ENCODE peak calls at places on chromosome 12, in six cellular contexts. R, B, K, U, C and L are unnamed samples.

GRCh38 chr12:25839470-25839869 is 119.0 kb upstream of the RASSF8 start:
- DNase-seq in R (peak), B (peak), K (peak), U (peak), C (no peak), L (peak)

GRCh38 chr12:108622425-108622824 is 11.3 kb downstream of the SELPLG start:
- DNase-seq in R (no peak), B (peak), K (no peak), U (no peak), C (peak), L (no peak)

GRCh38 chr12:62841841-62842240 is 93.1 kb downstream of the PPM1H start:
- DNase-seq in R (no peak), B (peak), K (no peak), U (no peak), C (no peak), L (no peak)

GRCh38 chr12:44317651-44318126 is 481.8 kb downstream of the TMEM117 start:
- DNase-seq in R (peak), B (peak), K (no peak), U (peak), C (peak), L (peak)

GRCh38 chr12:82522285-82522684 is 164.0 kb downstream of the METTL25 start:
- DNase-seq in R (no peak), B (no peak), K (no peak), U (no peak), C (no peak), L (no peak)

GRCh38 chr12:132480620-132481132 is 9.3 kb upstream of the FBRSL1 start:
- DNase-seq in R (no peak), B (no peak), K (no peak), U (no peak), C (no peak), L (no peak)

GRCh38 chr12:97267166-97267565 is 195.4 kb upstream of the RMST start:
- DNase-seq in R (no peak), B (no peak), K (no peak), U (no peak), C (no peak), L (no peak)

GRCh38 chr12:112590281-112590680 is 171.5 kb downstream of the PTPN11 start:
- DNase-seq in R (no peak), B (no peak), K (no peak), U (no peak), C (no peak), L (no peak)

GRCh38 chr12:52079576-52080402 is at the start of gene SMIM41:
- DNase-seq in R (no peak), B (no peak), K (no peak), U (no peak), C (no peak), L (no peak)

GRCh38 chr12:6790496-6791150 is 1.3 kb downstream of the CD4 start:
- DNase-seq in R (no peak), B (no peak), K (no peak), U (no peak), C (no peak), L (no peak)

GRCh38 chr12:79692860-79693605 is 2.3 kb upstream of the PAWR start:
- DNase-seq in R (peak), B (no peak), K (peak), U (peak), C (no peak), L (peak)

GRCh38 chr12:21813751-21814150 is 39.2 kb upstream of the KCNJ8 start:
- DNase-seq in R (no peak), B (no peak), K (no peak), U (no peak), C (no peak), L (no peak)

GRCh38 chr12:42299392-42300308 is 26.2 kb downstream of the ZCRB1 start:
- DNase-seq in R (peak), B (peak), K (peak), U (peak), C (no peak), L (peak)

GRCh38 chr12:77152623-77153193 is 87.3 kb upstream of the E2F7 start:
- DNase-seq in R (peak), B (peak), K (peak), U (peak), C (peak), L (peak)

GRCh38 chr12:31928246-31929139 is 30.7 kb upstream of the RESF1 start:
- DNase-seq in R (no peak), B (peak), K (no peak), U (no peak), C (no peak), L (no peak)

GRCh38 chr12:92075425-92075891 is 70.2 kb downstream of the BTG1 start:
- DNase-seq in R (peak), B (no peak), K (no peak), U (peak), C (no peak), L (peak)

GRCh38 chr12:65823481-65824313 is 586 bp upstream of the HMGA2 start:
- DNase-seq in R (peak), B (peak), K (peak), U (peak), C (peak), L (peak)

GRCh38 chr12:7017870-7018349 is 366 bp downstream of the LPCAT3 start:
- DNase-seq in R (peak), B (no peak), K (no peak), U (no peak), C (no peak), L (no peak)

GRCh38 chr12:38502016-38502415 is 185.4 kb downstream of the ALG10B start:
- DNase-seq in R (no peak), B (no peak), K (peak), U (no peak), C (no peak), L (no peak)

GRCh38 chr12:130813949-130814348 is 25.1 kb downstream of the STX2 start:
- DNase-seq in R (no peak), B (no peak), K (no peak), U (no peak), C (no peak), L (no peak)

GRCh38 chr12:121858662-121859572 is at the start of gene HPD:
- DNase-seq in R (peak), B (no peak), K (peak), U (peak), C (peak), L (peak)

GRCh38 chr12:69534389-69534822 is 50.9 kb upstream of the CCT2 start:
- DNase-seq in R (peak), B (peak), K (peak), U (peak), C (peak), L (peak)

GRCh38 chr12:127809236-127809635 is 457.7 kb upstream of the TMEM132C start:
- DNase-seq in R (no peak), B (no peak), K (no peak), U (peak), C (no peak), L (peak)

GRCh38 chr12:130043685-130044421 is 118.4 kb upstream of the FZD10 start:
- DNase-seq in R (no peak), B (no peak), K (no peak), U (no peak), C (peak), L (no peak)

GRCh38 chr12:2413999-2414792 is 361.4 kb downstream of the CACNA1C start:
- DNase-seq in R (no peak), B (no peak), K (no peak), U (no peak), C (no peak), L (no peak)

GRCh38 chr12:127257366-127257935 is 1009.5 kb upstream of the TMEM132C start:
- DNase-seq in R (peak), B (no peak), K (peak), U (peak), C (no peak), L (peak)

GRCh38 chr12:108630481-108631207 is 3.0 kb downstream of the SELPLG start:
- DNase-seq in R (peak), B (no peak), K (peak), U (peak), C (no peak), L (peak)

GRCh38 chr12:63915105-63915830 is 70.8 kb downstream of the SRGAP1 start:
- DNase-seq in R (peak), B (peak), K (peak), U (peak), C (no peak), L (peak)

GRCh38 chr12:6831021-6831420 is 2.8 kb downstream of the P3H3 start:
- DNase-seq in R (no peak), B (no peak), K (no peak), U (no peak), C (no peak), L (no peak)

GRCh38 chr12:99111600-99111999 is 466.5 kb downstream of the APAF1 start:
- DNase-seq in R (no peak), B (no peak), K (no peak), U (no peak), C (no peak), L (no peak)

GRCh38 chr12:22409071-22409951 is 74.8 kb upstream of the ST8SIA1 start:
- DNase-seq in R (no peak), B (no peak), K (no peak), U (no peak), C (no peak), L (no peak)

GRCh38 chr12:58917699-58918334 is 2.5 kb downstream of the LRIG3 start:
- DNase-seq in R (no peak), B (peak), K (no peak), U (no peak), C (no peak), L (peak)

GRCh38 chr12:58916153-58916709 is 4.1 kb downstream of the LRIG3 start:
- DNase-seq in R (no peak), B (no peak), K (no peak), U (no peak), C (no peak), L (no peak)

GRCh38 chr12:58915634-58916033 is 4.7 kb downstream of the LRIG3 start:
- DNase-seq in R (peak), B (peak), K (peak), U (peak), C (no peak), L (peak)

GRCh38 chr12:58918475-58918874 is 1.8 kb downstream of the LRIG3 start:
- DNase-seq in R (peak), B (peak), K (no peak), U (no peak), C (no peak), L (peak)

DNA sequence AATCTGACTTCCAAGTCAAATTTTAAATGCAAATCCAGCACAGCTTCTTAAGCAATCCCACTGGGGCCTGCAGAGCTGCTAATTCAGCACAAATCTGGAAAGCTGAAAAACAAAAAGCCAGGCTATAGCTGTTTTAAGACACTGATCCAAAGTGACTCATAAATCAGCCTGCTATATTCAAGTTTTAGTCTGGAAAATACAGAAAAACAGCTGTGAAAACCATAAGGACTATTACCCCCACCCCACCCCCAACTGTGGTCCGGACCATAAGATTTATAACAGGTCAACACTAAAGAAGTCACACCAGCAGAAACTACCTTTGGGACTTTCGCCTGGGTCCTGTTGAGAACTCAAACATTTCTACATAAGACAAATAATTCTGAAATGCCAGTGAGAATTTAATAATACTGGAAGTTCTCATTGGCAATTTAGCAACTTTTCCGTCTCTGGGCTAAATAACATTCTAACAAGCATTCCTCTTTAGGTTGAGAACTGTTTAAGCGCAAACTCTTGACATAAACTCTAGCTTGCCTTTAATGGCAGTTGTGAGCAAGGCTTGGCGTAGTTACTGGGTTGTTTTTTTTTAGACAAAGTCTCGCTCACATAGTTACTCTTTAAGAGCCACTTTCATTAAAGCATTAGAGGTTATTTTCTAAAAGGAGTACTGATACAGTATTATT is 3.3 kb downstream of the LRIG3 start:
- DNase-seq in R (peak), B (peak), K (peak), U (peak), C (no peak), L (peak)
- H3K9ac ChIP-seq in R (peak), B (peak), K (peak), U (peak), C (no peak), L (no peak)

DNA sequence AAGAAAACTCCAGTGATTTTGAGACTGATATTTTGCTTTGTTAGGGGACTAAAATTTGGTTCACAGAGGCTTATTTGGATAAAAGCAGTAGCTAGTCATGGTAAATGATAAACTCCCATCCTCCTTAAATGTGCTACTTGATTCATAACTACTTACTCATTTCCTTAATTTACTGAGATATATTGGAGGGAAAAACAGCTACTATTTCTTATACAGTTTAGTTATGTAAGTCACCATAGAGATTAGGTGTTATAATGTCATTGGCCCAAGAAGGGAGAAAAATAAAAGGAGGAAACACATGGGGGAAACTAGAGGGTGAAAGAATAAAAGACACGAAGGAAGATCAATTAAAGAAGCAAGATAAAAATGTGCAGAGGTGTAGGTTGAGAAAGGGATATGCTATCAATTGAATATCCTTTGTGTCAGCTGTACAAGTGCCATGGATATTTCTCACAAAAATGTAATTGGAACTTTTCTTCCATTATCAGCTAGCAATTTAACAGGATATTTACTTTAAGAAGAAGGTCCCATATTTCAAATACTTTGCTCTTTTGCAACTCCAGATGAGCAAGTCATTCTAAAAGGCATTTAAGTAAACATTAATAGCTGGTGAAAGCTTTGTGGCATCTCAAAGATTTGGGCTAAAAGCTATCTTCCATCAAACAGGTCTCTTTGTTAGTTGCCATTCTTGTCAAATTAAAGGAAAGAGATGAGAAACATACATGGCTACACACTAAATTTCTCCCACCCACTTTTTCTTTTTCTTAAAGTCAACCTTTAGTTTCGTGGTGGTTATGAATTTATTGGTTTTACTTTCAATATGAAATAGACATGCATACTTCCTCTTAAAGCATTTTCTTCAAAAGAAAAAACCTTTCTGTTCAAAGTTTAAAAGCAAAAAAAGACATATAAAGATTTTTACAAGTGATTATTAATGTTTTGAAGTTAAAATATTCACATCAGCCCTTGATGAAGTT is 439.5 kb downstream of the CCER1 start:
- DNase-seq in R (peak), B (peak), K (no peak), U (peak), C (no peak), L (peak)
- H3K4me2 ChIP-seq in R (peak), B (peak), K (no peak), U (no peak), C (no peak), L (peak)

GRCh38 chr12:95118788-95119179 is 45.4 kb upstream of the NR2C1 start:
- DNase-seq in R (peak), B (no peak), K (no peak), U (peak), C (no peak), L (no peak)
- H3K9ac ChIP-seq in R (no peak), B (peak), K (peak), U (peak), C (no peak), L (no peak)

GRCh38 chr12:71655907-71656306 is 7.7 kb downstream of the ZFC3H1 start:
- DNase-seq in R (no peak), B (no peak), K (no peak), U (no peak), C (no peak), L (no peak)

GRCh38 chr12:71652656-71653055 is 11.0 kb downstream of the ZFC3H1 start:
- DNase-seq in R (no peak), B (no peak), K (no peak), U (no peak), C (no peak), L (no peak)

GRCh38 chr12:71653137-71653536 is 10.5 kb downstream of the ZFC3H1 start:
- DNase-seq in R (no peak), B (no peak), K (no peak), U (no peak), C (no peak), L (no peak)

GRCh38 chr12:71654200-71654599 is 9.4 kb downstream of the ZFC3H1 start:
- DNase-seq in R (no peak), B (no peak), K (peak), U (no peak), C (peak), L (no peak)

GRCh38 chr12:71655495-71655894 is 8.2 kb downstream of the ZFC3H1 start:
- DNase-seq in R (no peak), B (no peak), K (no peak), U (no peak), C (no peak), L (no peak)
- H3K4me2 ChIP-seq in R (peak), B (peak), K (peak), U (peak), C (peak), L (peak)

GRCh38 chr12:110536834-110537604 is 34.9 kb downstream of the RAD9B start:
- DNase-seq in R (peak), B (no peak), K (peak), U (no peak), C (no peak), L (no peak)
- H3K9ac ChIP-seq in R (no peak), B (no peak), K (no peak), U (no peak), C (no peak), L (no peak)

GRCh38 chr12:125056306-125056705 is 8.9 kb upstream of the AACS start:
- DNase-seq in R (no peak), B (no peak), K (no peak), U (no peak), C (no peak), L (no peak)

GRCh38 chr12:125053821-125054220 is 11.4 kb upstream of the AACS start:
- DNase-seq in R (no peak), B (no peak), K (no peak), U (no peak), C (no peak), L (no peak)

GRCh38 chr12:125050868-125051267 is 14.4 kb upstream of the AACS start:
- DNase-seq in R (no peak), B (no peak), K (no peak), U (no peak), C (no peak), L (no peak)

GRCh38 chr12:125055591-125055990 is 9.6 kb upstream of the AACS start:
- DNase-seq in R (no peak), B (no peak), K (no peak), U (no peak), C (no peak), L (no peak)

GRCh38 chr12:125050446-125050845 is 14.8 kb upstream of the AACS start:
- DNase-seq in R (no peak), B (no peak), K (no peak), U (no peak), C (no peak), L (no peak)
- H3K4me2 ChIP-seq in R (no peak), B (no peak), K (no peak), U (no peak), C (no peak), L (no peak)

DNA sequence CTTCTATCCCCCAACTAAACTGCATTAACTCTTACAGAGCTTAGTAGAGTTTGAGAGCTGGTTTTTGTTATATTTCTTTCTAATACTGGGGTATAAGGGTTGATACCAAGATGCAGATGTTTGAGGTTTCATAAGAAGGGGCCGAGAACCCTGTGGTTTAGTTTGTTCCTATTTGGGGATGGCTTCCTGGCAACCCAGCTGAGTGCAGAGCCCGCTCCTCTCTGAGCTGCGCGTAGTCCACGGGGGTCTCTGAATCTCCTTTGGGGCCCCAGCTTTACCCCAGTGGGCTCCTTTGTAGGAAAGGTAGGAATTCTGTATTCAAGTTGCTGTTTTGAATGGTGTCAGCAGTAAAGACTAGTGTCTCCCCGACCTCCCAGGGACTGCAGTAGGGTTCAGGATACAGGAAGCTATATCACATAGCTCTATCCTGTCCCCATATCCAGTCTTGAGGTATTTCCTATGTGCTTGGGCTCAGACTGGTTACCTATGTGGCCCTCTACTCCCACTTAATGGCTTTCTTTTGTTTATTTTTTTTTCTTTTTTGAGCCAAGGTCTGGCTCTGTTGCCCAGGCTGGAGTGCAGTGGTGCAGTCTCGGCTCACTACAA is 25.4 kb downstream of the PLXNC1 start:
- DNase-seq in R (no peak), B (no peak), K (no peak), U (no peak), C (no peak), L (no peak)
- H3K9ac ChIP-seq in R (no peak), B (no peak), K (no peak), U (no peak), C (no peak), L (no peak)

GRCh38 chr12:123132951-123133619 is 17.8 kb downstream of the PITPNM2 start:
- DNase-seq in R (no peak), B (no peak), K (no peak), U (no peak), C (no peak), L (no peak)

GRCh38 chr12:123134265-123134664 is 16.6 kb downstream of the PITPNM2 start:
- DNase-seq in R (no peak), B (no peak), K (peak), U (no peak), C (no peak), L (no peak)

GRCh38 chr12:123134755-123135282 is 16.1 kb downstream of the PITPNM2 start:
- DNase-seq in R (no peak), B (no peak), K (no peak), U (no peak), C (no peak), L (no peak)

GRCh38 chr12:123133701-123134100 is 17.2 kb downstream of the PITPNM2 start:
- DNase-seq in R (no peak), B (no peak), K (no peak), U (no peak), C (no peak), L (no peak)

GRCh38 chr12:123135688-123136087 is 15.2 kb downstream of the PITPNM2 start:
- DNase-seq in R (no peak), B (no peak), K (no peak), U (no peak), C (no peak), L (no peak)
- H3K4me2 ChIP-seq in R (no peak), B (no peak), K (no peak), U (no peak), C (no peak), L (no peak)

GRCh38 chr12:89733579-89734201 is 25.1 kb upstream of the ATP2B1 start:
- DNase-seq in R (peak), B (no peak), K (peak), U (peak), C (no peak), L (peak)
- H3K9ac ChIP-seq in R (no peak), B (no peak), K (no peak), U (no peak), C (no peak), L (no peak)